ENCODE peak calls at places on chromosomes 1 and 21, in five cellular contexts. R, H, T, W and J are unnamed samples.

GRCh38 chr1:168288311-168289052 is 7.8 kb downstream of the TBX19 start:
- DNase-seq in W (no peak), R (no peak), H (peak), T (no peak), J (no peak)

GRCh38 chr21:32770514-32771133 is 931 bp downstream of the PAXBP1 start:
- DNase-seq in W (peak), T (no peak), R (no peak), H (no peak), J (no peak)

GRCh38 chr1:201740086-201740541 is 88.8 kb upstream of the IPO9 start:
- DNase-seq in W (no peak), T (no peak), R (no peak), H (no peak), J (no peak)

GRCh38 chr1:160209041-160209655 is 4.0 kb downstream of the PEA15 start:
- DNase-seq in R (no peak), H (no peak), T (no peak), W (no peak), J (no peak)

GRCh38 chr1:177646757-177647730 is 322.8 kb downstream of the SEC16B start:
- DNase-seq in W (no peak), R (no peak), T (no peak), H (no peak), J (no peak)

GRCh38 chr1:94316836-94317789 is 79.7 kb upstream of the ARHGAP29 start:
- DNase-seq in T (no peak), H (peak), R (no peak), W (peak), J (no peak)

GRCh38 chr1:28193701-28194161 is 17.2 kb upstream of the PTAFR start:
- DNase-seq in H (no peak), T (no peak), R (no peak), W (peak), J (no peak)

GRCh38 chr1:172530000-172530399 is 3.0 kb upstream of the SUCO start:
- DNase-seq in H (peak), T (no peak), W (no peak), R (no peak), J (no peak)

GRCh38 chr1:207862241-207862787 is 48.6 kb downstream of the CD34 start:
- DNase-seq in H (peak), W (no peak), T (no peak), R (no peak), J (peak)

GRCh38 chr1:166843769-166844596 is 4.7 kb downstream of the POGK start:
- DNase-seq in R (no peak), T (no peak), W (no peak), H (peak), J (no peak)

GRCh38 chr21:40457741-40458140 is 389.2 kb downstream of the DSCAM start:
- DNase-seq in H (no peak), T (no peak), R (no peak), W (no peak), J (no peak)

GRCh38 chr1:19737413-19737812 is 62.3 kb downstream of the TMCO4 start:
- DNase-seq in R (no peak), T (no peak), W (no peak), H (peak), J (no peak)

GRCh38 chr1:204751480-204751879 is 65.9 kb upstream of the LRRN2 start:
- DNase-seq in W (no peak), R (no peak), H (no peak), T (no peak), J (no peak)

GRCh38 chr21:42850866-42851391 is 28.4 kb downstream of the WDR4 start:
- DNase-seq in T (peak), H (no peak), W (no peak), R (no peak), J (no peak)

GRCh38 chr1:44611419-44611818 is 62.9 kb downstream of the TMEM53 start:
- DNase-seq in R (no peak), H (no peak), T (no peak), W (no peak), J (no peak)

GRCh38 chr1:196877964-196878363 is 9.9 kb upstream of the CFHR4 start:
- DNase-seq in R (no peak), T (no peak), H (peak), W (no peak), J (peak)